ENCODE peak calls at places on chromosomes 1 and 21, in seven cellular contexts. Y, J, V, L, N, U and O are unnamed samples.

GRCh38 chr1:25782608-25783201 is 17.3 kb upstream of the SELENON start:
- DNase-seq in V (no peak), N (no peak), J (no peak), Y (no peak), L (no peak), U (no peak), O (no peak)

GRCh38 chr1:206891412-206891811 is 5.8 kb upstream of the IL24 start:
- DNase-seq in N (no peak), J (no peak), U (no peak), V (no peak), Y (no peak), L (no peak), O (no peak)

GRCh38 chr1:65165269-65166002 is 17.4 kb downstream of the AK4 start:
- DNase-seq in U (no peak), J (peak; percentile 43), Y (no peak), L (no peak), N (peak; percentile 81), V (no peak), O (no peak)

GRCh38 chr1:208600456-208600855 is 356.3 kb upstream of the PLXNA2 start:
- DNase-seq in N (no peak), J (no peak), Y (no peak), U (no peak), L (no peak), V (no peak), O (no peak)

GRCh38 chr1:225840713-225841112 is 30.8 kb downstream of the EPHX1 start:
- DNase-seq in N (no peak), J (no peak), V (no peak), L (no peak), Y (no peak), U (no peak), O (no peak)

GRCh38 chr1:82598816-82599215 is 798.1 kb downstream of the ADGRL2 start:
- DNase-seq in L (no peak), N (no peak), Y (no peak), J (no peak), U (no peak), V (no peak), O (no peak)

GRCh38 chr1:176857632-176858031 is 306.9 kb downstream of the ASTN1 start:
- DNase-seq in Y (no peak), N (no peak), U (no peak), L (no peak), V (no peak), J (no peak), O (no peak)

GRCh38 chr1:27952147-27952546 is 7.6 kb upstream of the XKR8 start:
- DNase-seq in L (no peak), V (no peak), U (no peak), Y (no peak), J (no peak), N (no peak), O (no peak)

GRCh38 chr1:61043010-61043820 is 39.1 kb upstream of the NFIA start:
- DNase-seq in U (no peak), L (peak; percentile 70), J (peak; percentile 92), N (no peak), Y (peak; percentile 69), V (no peak), O (peak; percentile 79)

GRCh38 chr1:221858758-221859157 is 116.9 kb upstream of the DUSP10 start:
- DNase-seq in Y (no peak), L (no peak), V (no peak), N (no peak), U (peak; percentile 58), J (no peak), O (no peak)

GRCh38 chr1:221363074-221363473 is 378.8 kb downstream of the DUSP10 start:
- DNase-seq in U (no peak), L (no peak), N (no peak), J (no peak), Y (no peak), V (no peak), O (no peak)

GRCh38 chr1:158983235-158983634 is 26.5 kb upstream of the IFI16 start:
- DNase-seq in J (no peak), V (no peak), Y (no peak), N (no peak), U (no peak), L (no peak), O (no peak)

GRCh38 chr1:195278644-195279043 is 1329.6 kb downstream of the KCNT2 start:
- DNase-seq in U (no peak), J (no peak), Y (no peak), N (no peak), V (no peak), L (no peak), O (no peak)

GRCh38 chr1:203475012-203475981 is at the start of gene PRELP:
- DNase-seq in U (no peak), L (no peak), J (peak; percentile 86), N (no peak), V (no peak), Y (no peak), O (no peak)

GRCh38 chr21:28746166-28746565 is 246.5 kb downstream of the LTN1 start:
- DNase-seq in Y (no peak), L (no peak), J (no peak), N (no peak), U (no peak), V (no peak), O (no peak)

GRCh38 chr1:1240822-1241587 is 5.5 kb downstream of the C1QTNF12 start:
- DNase-seq in L (no peak), J (peak; percentile 57), V (no peak), N (no peak), Y (no peak), U (no peak), O (no peak)

GRCh38 chr1:39976732-39977131 is 21.8 kb downstream of the MFSD2A start:
- DNase-seq in Y (no peak), L (no peak), V (no peak), J (no peak), U (no peak), N (no peak), O (no peak)

GRCh38 chr1:185632659-185633428 is 101.3 kb upstream of the HMCN1 start:
- DNase-seq in J (no peak), V (no peak), Y (no peak), U (no peak), N (no peak), L (no peak), O (no peak)

GRCh38 chr1:97901017-97901658 is 19.7 kb downstream of the DPYD start:
- DNase-seq in L (no peak), J (no peak), U (no peak), Y (no peak), N (no peak), V (no peak), O (no peak)

GRCh38 chr1:77175230-77175844 is 43.9 kb downstream of the PIGK start:
- DNase-seq in J (no peak), Y (no peak), U (no peak), V (no peak), L (no peak), N (no peak), O (no peak)

GRCh38 chr1:145858937-145859490 is at the start of gene PIAS3:
- DNase-seq in Y (peak; percentile 85), J (peak; percentile 98), U (peak; percentile 89), L (peak; percentile 77), N (peak; percentile 91), V (no peak), O (peak; percentile 81)

GRCh38 chr1:224884428-224884827 is 45.0 kb upstream of the DNAH14 start:
- DNase-seq in U (peak; percentile 56), N (no peak), V (peak; percentile 26), L (no peak), Y (no peak), J (no peak), O (no peak)

GRCh38 chr1:221837886-221838285 is 96.0 kb upstream of the DUSP10 start:
- DNase-seq in Y (peak; percentile 32), J (no peak), L (no peak), U (no peak), V (no peak), N (peak; percentile 61), O (no peak)

GRCh38 chr1:70714149-70714548 is 303.1 kb downstream of the CTH start:
- DNase-seq in N (no peak), L (no peak), J (peak; percentile 24), U (no peak), Y (no peak), V (no peak), O (no peak)

GRCh38 chr21:45831991-45832740 is 149.4 kb upstream of the COL6A1 start:
- DNase-seq in N (no peak), U (no peak), L (no peak), J (no peak), V (no peak), Y (no peak), O (no peak)

GRCh38 chr1:92784639-92785500 is at the start of gene EVI5:
- DNase-seq in Y (peak; percentile 46), J (peak; percentile 94), U (peak; percentile 96), V (peak; percentile 66), N (peak; percentile 92), L (peak; percentile 46), O (peak; percentile 48)

GRCh38 chr1:192811594-192812239 is 2.9 kb downstream of the RGS2 start:
- DNase-seq in U (no peak), Y (no peak), L (no peak), J (no peak), N (no peak), V (no peak), O (no peak)

GRCh38 chr1:58786184-58786926 is 2.5 kb upstream of the JUN start:
- DNase-seq in V (no peak), N (no peak), U (no peak), L (no peak), Y (no peak), J (no peak), O (no peak)

GRCh38 chr1:157104598-157105293 is 5.1 kb upstream of the ETV3L start:
- DNase-seq in V (no peak), N (no peak), Y (no peak), J (no peak), L (no peak), U (no peak), O (no peak)

GRCh38 chr1:228079013-228079412 is 3.5 kb upstream of the ARF1 start:
- DNase-seq in Y (no peak), L (no peak), U (no peak), V (no peak), N (no peak), J (no peak), O (no peak)

GRCh38 chr21:33975548-33976081 is 60.0 kb upstream of the ATP5PO start:
- DNase-seq in L (no peak), V (no peak), N (peak; percentile 78), U (no peak), J (no peak), Y (peak; percentile 58), O (peak; percentile 16)

GRCh38 chr1:210816136-210816535 is 317.8 kb downstream of the KCNH1 start:
- DNase-seq in Y (no peak), V (no peak), L (no peak), N (no peak), J (no peak), U (no peak), O (no peak)

GRCh38 chr1:160459056-160459455 is 58.7 kb downstream of the VANGL2 start:
- DNase-seq in V (no peak), U (no peak), J (no peak), L (no peak), N (no peak), Y (no peak), O (no peak)